ENCODE peak calls at places on chromosomes 12 and 14, in eight cellular contexts. I is K562; U is fibroblast of pulmonary artery; W is sigmoid colon; J is DND-41; O is cardiac fibroblast; B is CD4-positive, CD25-positive, alpha-beta regulatory T cell; S is SJCRH30. Y is an unnamed sample.

GRCh38 chr12:26935636-26936378 is 2.0 kb downstream of the INTS13 start:
- DNase-seq in U (no peak), W (no peak), B (no peak), I (no peak), S (no peak), J (no peak), O (no peak), Y (no peak)

GRCh38 chr12:88716240-88716639 is 136.0 kb upstream of the KITLG start:
- DNase-seq in O (no peak), B (no peak), U (no peak), W (no peak), J (no peak), S (no peak), I (no peak), Y (no peak)

GRCh38 chr12:100799770-100800169 is 5.2 kb downstream of the ANO4 start:
- DNase-seq in I (no peak), U (no peak), J (no peak), W (no peak), B (no peak), O (no peak), S (no peak), Y (no peak)

GRCh38 chr12:11717533-11717961 is 68.1 kb downstream of the ETV6 start:
- DNase-seq in U (peak), J (no peak), S (no peak), O (no peak), B (no peak), W (no peak), I (no peak), Y (no peak)

GRCh38 chr12:53221203-53222076 is 10.6 kb downstream of the RARG start:
- DNase-seq in I (peak), O (peak), U (peak), S (peak), W (peak), J (peak), B (peak), Y (peak)

GRCh38 chr12:53844989-53845836 is 93.4 kb upstream of the HOXC13 start:
- DNase-seq in O (peak), U (peak), S (no peak), B (no peak), I (no peak), W (no peak), J (no peak), Y (no peak)

GRCh38 chr12:29783773-29784666 is at the start of gene TMTC1:
- DNase-seq in S (peak), I (no peak), O (peak), B (no peak), J (no peak), U (peak), W (peak), Y (peak)

GRCh38 chr12:118398878-118399277 is 22.5 kb downstream of the SUDS3 start:
- DNase-seq in S (no peak), O (no peak), U (no peak), J (no peak), W (no peak), B (no peak), I (no peak), Y (no peak)

GRCh38 chr14:60621386-60621785 is 27.9 kb downstream of the SIX1 start:
- DNase-seq in I (no peak), B (no peak), O (no peak), S (no peak), U (no peak), J (no peak), W (no peak), Y (no peak)

GRCh38 chr14:35161231-35161630 is 38.9 kb downstream of the PRORP start:
- DNase-seq in J (no peak), B (no peak), U (peak), W (no peak), S (no peak), I (no peak), O (no peak), Y (no peak)

GRCh38 chr14:75825147-75825592 is 156.6 kb downstream of the TGFB3 start:
- DNase-seq in U (peak), O (peak), W (no peak), B (no peak), J (no peak), I (no peak), S (no peak), Y (no peak)

GRCh38 chr12:91529829-91530228 is 347.2 kb upstream of the DCN start:
- DNase-seq in I (no peak), W (no peak), B (no peak), S (no peak), U (peak), O (peak), J (no peak), Y (no peak)

GRCh38 chr12:113537751-113538087 is 66.0 kb upstream of the LHX5 start:
- DNase-seq in O (no peak), S (no peak), U (no peak), J (no peak), B (no peak), I (no peak), W (no peak), Y (no peak)

GRCh38 chr12:102427542-102427923 is 52.8 kb downstream of the IGF1 start:
- DNase-seq in U (no peak), W (peak), J (no peak), I (no peak), B (no peak), S (no peak), O (no peak), Y (no peak)

GRCh38 chr14:23052182-23052623 is 5.1 kb downstream of the CDH24 start:
- DNase-seq in W (no peak), O (peak), B (no peak), I (peak), U (no peak), S (no peak), J (no peak), Y (peak)

GRCh38 chr14:24389266-24389855 is 9.4 kb upstream of the NYNRIN start:
- DNase-seq in I (peak), B (no peak), U (peak), J (no peak), S (peak), W (no peak), O (peak), Y (no peak)

GRCh38 chr12:89695100-89695499 is 13.5 kb downstream of the ATP2B1 start:
- DNase-seq in I (no peak), S (no peak), W (no peak), J (no peak), O (peak), U (peak), B (no peak), Y (no peak)

GRCh38 chr12:15563683-15564082 is 225.5 kb downstream of the EPS8 start:
- DNase-seq in S (no peak), J (peak), I (no peak), B (no peak), O (peak), U (peak), W (no peak), Y (no peak)

GRCh38 chr12:3043406-3043805 is 33.8 kb upstream of the TSPAN9 start:
- DNase-seq in J (no peak), B (no peak), I (no peak), O (no peak), S (no peak), W (peak), U (no peak), Y (no peak)

GRCh38 chr12:126784328-126784921 is 1482.5 kb upstream of the TMEM132C start:
- DNase-seq in S (peak), B (no peak), W (no peak), I (peak), O (no peak), U (peak), J (peak), Y (no peak)

GRCh38 chr12:19801941-19802340 is 362.6 kb downstream of the AEBP2 start:
- DNase-seq in J (no peak), O (peak), B (no peak), U (no peak), S (no peak), W (no peak), I (no peak), Y (no peak)

GRCh38 chr12:57620936-57621496 is 9.8 kb downstream of the ARHGEF25 start:
- DNase-seq in U (no peak), S (no peak), I (no peak), O (no peak), W (peak), B (no peak), J (no peak), Y (no peak)

DNA sequence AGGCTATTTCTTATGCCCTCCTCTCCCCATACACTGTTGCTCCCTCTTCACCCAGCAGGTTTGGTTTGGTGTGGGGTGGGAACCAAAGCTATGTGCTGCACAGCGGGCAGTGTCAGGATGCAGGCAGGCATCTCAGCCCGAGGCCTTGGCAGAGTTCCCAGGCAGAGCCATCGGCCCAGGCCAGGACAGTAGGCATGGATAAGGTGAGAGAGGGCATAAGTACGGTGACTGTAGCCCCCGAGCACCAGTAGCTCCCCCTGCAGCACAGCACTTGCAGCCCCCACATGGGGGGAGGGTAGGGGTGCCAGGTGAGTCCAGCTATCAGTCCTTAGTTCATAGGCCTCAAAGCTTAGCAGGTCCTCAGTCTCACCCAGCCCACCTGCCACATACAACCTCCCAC is 7.2 kb downstream of the KLHL33 start:
- DNase-seq in I (no peak), S (no peak), U (no peak), W (no peak), O (no peak), J (no peak), B (no peak), Y (peak)
- H3K4me3 ChIP-seq in I (peak), S (no peak), U (no peak), W (no peak), O (no peak), J (no peak), B (no peak), Y (no peak)

GRCh38 chr12:22765731-22766130 is 140.8 kb downstream of the ETNK1 start:
- DNase-seq in I (no peak), S (peak), B (no peak), J (no peak), U (no peak), O (no peak), W (no peak), Y (no peak)
- H3K4me3 ChIP-seq in I (no peak), S (no peak), B (no peak), J (no peak), U (no peak), O (no peak), W (no peak), Y (no peak)

GRCh38 chr12:106304001-106304421 is 1.5 kb downstream of the TCP11L2 start:
- DNase-seq in O (no peak), B (no peak), S (no peak), J (no peak), I (no peak), U (no peak), W (no peak), Y (no peak)
- H3K4me3 ChIP-seq in O (peak), B (peak), S (no peak), J (no peak), I (no peak), U (peak), W (peak), Y (no peak)

GRCh38 chr14:104319489-104320241 is 181.3 kb downstream of the KIF26A start:
- DNase-seq in J (no peak), B (no peak), W (no peak), I (no peak), U (no peak), O (no peak), S (no peak), Y (peak)
- H3K4me3 ChIP-seq in J (no peak), B (no peak), W (no peak), I (no peak), U (no peak), O (no peak), S (no peak), Y (no peak)

DNA sequence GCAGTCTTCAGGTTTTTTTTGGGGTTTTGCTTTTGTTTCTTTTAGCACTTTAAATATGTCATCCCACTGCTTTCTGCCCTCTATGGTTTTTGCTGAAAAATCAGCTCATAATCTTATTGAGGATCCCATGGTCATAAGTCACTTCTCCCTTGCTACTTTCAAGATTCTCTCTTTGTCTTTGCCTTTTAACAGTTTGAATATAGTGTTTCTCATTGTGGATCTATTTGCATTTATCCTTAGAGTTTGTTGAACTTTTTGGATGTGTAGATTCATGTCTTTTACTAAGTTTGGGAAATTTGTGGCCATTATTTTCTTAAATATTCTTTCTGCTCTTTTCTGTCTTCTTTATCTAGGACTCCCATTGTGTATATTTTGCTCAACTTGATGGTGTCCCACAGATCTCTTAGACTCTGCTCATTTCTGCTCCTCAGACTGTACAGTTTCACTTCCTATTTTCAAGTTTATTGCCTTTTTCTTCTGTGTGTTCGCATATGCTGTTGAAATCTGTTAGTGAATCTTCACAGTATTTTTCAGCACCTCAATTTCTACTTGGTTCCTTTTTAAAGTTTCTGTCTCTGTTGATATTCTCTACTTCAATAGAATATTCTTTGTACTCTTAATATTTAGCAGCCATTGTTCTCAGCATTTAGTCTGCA is 70.8 kb downstream of the WNK1 start:
- DNase-seq in W (no peak), U (no peak), O (no peak), I (no peak), J (no peak), B (no peak), S (no peak), Y (no peak)
- H3K4me3 ChIP-seq in W (no peak), U (no peak), O (no peak), I (no peak), J (no peak), B (peak), S (no peak), Y (no peak)

GRCh38 chr12:111434049-111434448 is 28.3 kb downstream of the SH2B3 start:
- DNase-seq in I (no peak), B (no peak), U (no peak), J (no peak), S (no peak), O (no peak), W (no peak), Y (no peak)
- H3K4me3 ChIP-seq in I (no peak), B (peak), U (peak), J (no peak), S (no peak), O (no peak), W (no peak), Y (no peak)

DNA sequence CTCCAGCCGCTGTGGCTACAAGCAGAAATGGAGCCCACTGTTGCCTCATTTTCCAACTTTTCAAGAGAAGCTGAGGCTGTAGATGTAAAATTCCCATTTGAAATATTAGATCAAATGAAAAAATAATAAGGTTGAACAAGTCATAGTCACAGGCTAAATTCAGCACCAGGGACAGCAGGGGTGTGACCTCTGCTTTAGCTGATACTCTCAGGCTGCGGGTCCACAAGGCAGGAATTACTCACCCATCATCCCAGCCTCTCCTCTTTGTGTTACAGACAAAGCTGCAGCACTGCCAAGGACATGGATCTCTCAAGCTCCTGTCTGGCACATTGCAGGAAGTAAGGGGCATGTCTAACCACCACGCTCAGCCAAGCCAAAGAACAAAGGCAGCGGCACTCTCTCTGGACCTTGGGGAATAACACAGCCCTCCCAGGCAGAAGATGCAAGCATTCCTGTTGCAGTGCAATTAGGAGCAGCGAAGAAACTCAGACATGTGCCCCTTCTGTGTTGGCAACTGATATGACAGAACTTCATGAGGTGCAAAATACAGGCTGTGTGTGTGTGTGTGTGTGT is 783.8 kb downstream of the VRK1 start:
- DNase-seq in S (peak), I (no peak), J (peak), W (no peak), O (no peak), U (no peak), B (no peak), Y (no peak)
- H3K4me3 ChIP-seq in S (no peak), I (no peak), J (no peak), W (no peak), O (no peak), U (no peak), B (no peak), Y (no peak)

Y was measured in BE2C.